ENCODE peak calls at places on chromosomes 2 and 18, in seven cellular contexts. A is AG10803, S is natural killer cell, K is lower lobe of right lung, F is coronary artery, Y is IMR-90, T is A549. V is an unnamed sample.
A peak's percentile ranks its signal among the peaks of the same experiment; 100 is the strongest.

GRCh38 chr18:21682276-21683051 is 22.1 kb downstream of the ABHD3 start:
- DNase-seq in S (peak; percentile 26), T (no peak), Y (peak; percentile 67), F (no peak), A (peak; percentile 80), K (no peak), V (no peak)

GRCh38 chr2:240913810-240914644 is 7.9 kb downstream of the CROCC2 start:
- DNase-seq in K (peak; percentile 72), F (no peak), T (peak; percentile 53), A (peak; percentile 75), S (peak; percentile 42), Y (peak; percentile 55), V (peak; percentile 80)

GRCh38 chr2:180291552-180292421 is 284.7 kb upstream of the CWC22 start:
- DNase-seq in Y (peak; percentile 77), K (no peak), A (no peak), S (no peak), T (peak; percentile 4), F (no peak), V (no peak)

GRCh38 chr2:241019441-241020139 is 21.2 kb downstream of the SNED1 start:
- DNase-seq in K (no peak), S (no peak), Y (no peak), A (no peak), T (no peak), F (no peak), V (no peak)

GRCh38 chr18:36340232-36340631 is 42.7 kb downstream of the FHOD3 start:
- DNase-seq in T (no peak), F (no peak), S (no peak), Y (no peak), K (no peak), A (no peak), V (no peak)

GRCh38 chr2:7023542-7023941 is 106.3 kb downstream of the RNF144A start:
- DNase-seq in A (peak; percentile 41), Y (no peak), S (no peak), F (no peak), T (no peak), K (no peak), V (no peak)

GRCh38 chr2:153477641-153478288 is 797 bp downstream of the RPRM start:
- DNase-seq in K (no peak), F (no peak), T (no peak), Y (no peak), S (no peak), A (no peak), V (peak; percentile 20)

GRCh38 chr2:143600136-143600535 is 470.9 kb downstream of the ARHGAP15 start:
- DNase-seq in K (no peak), S (no peak), F (no peak), T (no peak), A (no peak), Y (peak; percentile 61), V (no peak)

GRCh38 chr2:232632904-232633412 is 446 bp upstream of the EFHD1 start:
- DNase-seq in T (peak; percentile 24), K (no peak), A (no peak), S (no peak), F (peak; percentile 93), Y (no peak), V (peak; percentile 16)

GRCh38 chr2:132651115-132652099 is 18.6 kb downstream of the LYPD1 start:
- DNase-seq in F (no peak), K (no peak), T (peak; percentile 45), A (peak; percentile 66), S (no peak), Y (peak; percentile 71), V (peak; percentile 23)
- TF ChIP-seq CTCF in F (no peak), K (peak; percentile 37), T (peak; percentile 56), A (peak; percentile 93), S (no peak), Y (peak; percentile 71), V (peak; percentile 78)

GRCh38 chr18:46398005-46398404 is 259.0 kb downstream of the LOXHD1 start:
- DNase-seq in S (peak; percentile 57), T (no peak), F (no peak), K (no peak), Y (no peak), A (no peak), V (no peak)
- TF ChIP-seq CTCF in S (no peak), T (no peak), F (no peak), K (no peak), Y (no peak), A (no peak), V (no peak)

DNA sequence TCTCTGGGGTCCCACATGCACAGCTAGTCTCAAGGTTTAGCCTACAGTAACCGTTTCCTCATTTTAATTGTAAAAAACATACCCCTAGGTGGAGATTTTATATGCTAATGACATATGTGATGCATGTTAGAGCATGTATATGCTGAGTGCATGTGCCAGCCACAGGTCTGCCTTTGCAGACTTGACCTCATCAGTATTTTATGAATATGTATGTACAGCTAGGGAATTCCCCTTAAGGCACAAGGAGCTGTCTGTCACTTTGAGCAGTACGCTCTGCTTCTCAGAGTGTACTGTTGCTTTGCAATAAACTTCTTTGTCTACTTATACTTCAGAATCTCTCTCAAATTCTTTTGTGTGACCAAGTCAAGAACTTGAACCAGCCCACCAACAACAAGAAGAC is 131.2 kb upstream of the ERBB4 start:
- DNase-seq in K (no peak), S (no peak), T (no peak), A (no peak), F (no peak), Y (no peak), V (no peak)
- TF ChIP-seq CTCF in K (no peak), S (no peak), T (no peak), A (no peak), F (no peak), Y (no peak), V (no peak)

GRCh38 chr18:13110559-13110958 is 108.0 kb upstream of the LDLRAD4 start:
- DNase-seq in Y (no peak), K (no peak), T (no peak), F (no peak), S (no peak), A (no peak), V (no peak)

GRCh38 chr18:13107074-13107473 is 111.5 kb upstream of the LDLRAD4 start:
- DNase-seq in S (no peak), F (no peak), T (no peak), Y (peak; percentile 71), A (peak; percentile 18), K (no peak), V (no peak)

GRCh38 chr18:13108330-13108729 is 110.2 kb upstream of the LDLRAD4 start:
- DNase-seq in F (no peak), S (no peak), A (no peak), Y (no peak), K (no peak), T (no peak), V (no peak)

GRCh38 chr18:13112982-13113381 is 105.6 kb upstream of the LDLRAD4 start:
- DNase-seq in K (no peak), A (peak; percentile 54), Y (peak; percentile 51), S (no peak), F (no peak), T (no peak), V (peak; percentile 37)
- TF ChIP-seq CTCF in K (peak; percentile 21), A (peak; percentile 58), Y (peak; percentile 46), S (no peak), F (no peak), T (no peak), V (peak; percentile 59)